ENCODE peak calls at places on chromosomes 13 and 19, in five cellular contexts. One of them, this sample, is unnamed.

GRCh38 chr19:1224847-1225246 is 13.0 kb downstream of the CBARP start:
- DNase-seq in EL: no peak
- DNase-seq in right lobe of liver: no peak
- DNase-seq in CD4-positive, alpha-beta T cell: no peak
- DNase-seq in AG09319: no peak
- DNase-seq in this sample: no peak

GRCh38 chr13:90485441-90485840 is 862.0 kb upstream of the MIR17HG start:
- DNase-seq in EL: peak
- DNase-seq in right lobe of liver: no peak
- DNase-seq in CD4-positive, alpha-beta T cell: no peak
- DNase-seq in AG09319: peak
- DNase-seq in this sample: peak

GRCh38 chr13:28185256-28185655 is 46.9 kb downstream of the PAN3 start:
- DNase-seq in EL: no peak
- DNase-seq in right lobe of liver: no peak
- DNase-seq in CD4-positive, alpha-beta T cell: no peak
- DNase-seq in AG09319: no peak
- DNase-seq in this sample: no peak

GRCh38 chr13:29496241-29496712 is 99.2 kb downstream of the SLC7A1 start:
- DNase-seq in EL: no peak
- DNase-seq in right lobe of liver: no peak
- DNase-seq in CD4-positive, alpha-beta T cell: no peak
- DNase-seq in AG09319: no peak
- DNase-seq in this sample: no peak

GRCh38 chr13:105817011-105817410 is 718.5 kb downstream of the EFNB2 start:
- DNase-seq in EL: no peak
- DNase-seq in right lobe of liver: no peak
- DNase-seq in CD4-positive, alpha-beta T cell: no peak
- DNase-seq in AG09319: no peak
- DNase-seq in this sample: no peak

GRCh38 chr19:31350033-31350692 is 927 bp upstream of the TSHZ3 start:
- DNase-seq in EL: peak
- DNase-seq in right lobe of liver: no peak
- DNase-seq in CD4-positive, alpha-beta T cell: no peak
- DNase-seq in AG09319: no peak
- DNase-seq in this sample: no peak

GRCh38 chr13:93680329-93680728 is 453.7 kb downstream of the GPC6 start:
- DNase-seq in EL: no peak
- DNase-seq in right lobe of liver: no peak
- DNase-seq in CD4-positive, alpha-beta T cell: no peak
- DNase-seq in AG09319: no peak
- DNase-seq in this sample: no peak

GRCh38 chr19:3880471-3881271 is at the start of gene ATCAY:
- DNase-seq in EL: no peak
- DNase-seq in right lobe of liver: no peak
- DNase-seq in CD4-positive, alpha-beta T cell: no peak
- DNase-seq in AG09319: no peak
- DNase-seq in this sample: no peak

GRCh38 chr19:14944456-14944855 is 3.2 kb downstream of the OR7C2 start:
- DNase-seq in EL: no peak
- DNase-seq in right lobe of liver: no peak
- DNase-seq in CD4-positive, alpha-beta T cell: no peak
- DNase-seq in AG09319: no peak
- DNase-seq in this sample: no peak

GRCh38 chr13:32538234-32538620 is 368 bp downstream of the N4BP2L2 start:
- DNase-seq in EL: peak
- DNase-seq in right lobe of liver: peak
- DNase-seq in CD4-positive, alpha-beta T cell: no peak
- DNase-seq in AG09319: peak
- DNase-seq in this sample: peak

GRCh38 chr19:39470724-39471339 is 9.8 kb upstream of the TIMM50 start:
- DNase-seq in EL: no peak
- DNase-seq in right lobe of liver: no peak
- DNase-seq in CD4-positive, alpha-beta T cell: no peak
- DNase-seq in AG09319: no peak
- DNase-seq in this sample: no peak

GRCh38 chr13:34967851-34968562 is 25.9 kb downstream of the NBEA start:
- DNase-seq in EL: no peak
- DNase-seq in right lobe of liver: no peak
- DNase-seq in CD4-positive, alpha-beta T cell: no peak
- DNase-seq in AG09319: no peak
- DNase-seq in this sample: peak

GRCh38 chr13:102901615-102902305 is 55.9 kb downstream of the ERCC5 start:
- DNase-seq in EL: peak
- DNase-seq in right lobe of liver: no peak
- DNase-seq in CD4-positive, alpha-beta T cell: no peak
- DNase-seq in AG09319: no peak
- DNase-seq in this sample: no peak

GRCh38 chr13:73092831-73093230 is 34.0 kb downstream of the KLF5 start:
- DNase-seq in EL: no peak
- DNase-seq in right lobe of liver: no peak
- DNase-seq in CD4-positive, alpha-beta T cell: no peak
- DNase-seq in AG09319: no peak
- DNase-seq in this sample: no peak

GRCh38 chr13:47904239-47904638 is 96.8 kb downstream of the SUCLA2 start:
- DNase-seq in EL: no peak
- DNase-seq in right lobe of liver: no peak
- DNase-seq in CD4-positive, alpha-beta T cell: no peak
- DNase-seq in AG09319: no peak
- DNase-seq in this sample: no peak

GRCh38 chr13:97567510-97568243 is 133.7 kb downstream of the RAP2A start:
- DNase-seq in EL: peak
- DNase-seq in right lobe of liver: no peak
- DNase-seq in CD4-positive, alpha-beta T cell: no peak
- DNase-seq in AG09319: no peak
- DNase-seq in this sample: peak

GRCh38 chr19:896434-896833 is 3.1 kb downstream of the RNU6-9 start:
- DNase-seq in EL: no peak
- DNase-seq in right lobe of liver: no peak
- DNase-seq in CD4-positive, alpha-beta T cell: no peak
- DNase-seq in AG09319: no peak
- DNase-seq in this sample: no peak

GRCh38 chr13:51524846-51525566 is 59.3 kb upstream of the WDFY2 start:
- DNase-seq in EL: peak
- DNase-seq in right lobe of liver: no peak
- DNase-seq in CD4-positive, alpha-beta T cell: no peak
- DNase-seq in AG09319: no peak
- DNase-seq in this sample: no peak

GRCh38 chr19:3830841-3831589 is 37.8 kb downstream of the ZFR2 start:
- DNase-seq in EL: no peak
- DNase-seq in right lobe of liver: no peak
- DNase-seq in CD4-positive, alpha-beta T cell: no peak
- DNase-seq in AG09319: no peak
- DNase-seq in this sample: no peak

GRCh38 chr13:25977216-25977615 is 74.6 kb downstream of the SHISA2 start:
- DNase-seq in EL: no peak
- DNase-seq in right lobe of liver: no peak
- DNase-seq in CD4-positive, alpha-beta T cell: no peak
- DNase-seq in AG09319: no peak
- DNase-seq in this sample: peak

GRCh38 chr13:23175920-23176319 is 4.9 kb upstream of the SGCG start:
- DNase-seq in EL: no peak
- DNase-seq in right lobe of liver: no peak
- DNase-seq in CD4-positive, alpha-beta T cell: no peak
- DNase-seq in AG09319: no peak
- DNase-seq in this sample: no peak

GRCh38 chr19:4310247-4311121 is 6.1 kb downstream of the FSD1 start:
- DNase-seq in EL: peak
- DNase-seq in right lobe of liver: no peak
- DNase-seq in CD4-positive, alpha-beta T cell: no peak
- DNase-seq in AG09319: no peak
- DNase-seq in this sample: no peak

GRCh38 chr13:52084971-52085370 is 43.9 kb downstream of the NEK5 start:
- DNase-seq in EL: no peak
- DNase-seq in right lobe of liver: no peak
- DNase-seq in CD4-positive, alpha-beta T cell: no peak
- DNase-seq in AG09319: no peak
- DNase-seq in this sample: no peak

GRCh38 chr13:98474292-98474691 is 102.6 kb downstream of the STK24 start:
- DNase-seq in EL: no peak
- DNase-seq in right lobe of liver: no peak
- DNase-seq in CD4-positive, alpha-beta T cell: no peak
- DNase-seq in AG09319: no peak
- DNase-seq in this sample: no peak

GRCh38 chr19:45569619-45570421 is 14.8 kb downstream of the OPA3 start:
- DNase-seq in EL: peak
- DNase-seq in right lobe of liver: peak
- DNase-seq in CD4-positive, alpha-beta T cell: peak
- DNase-seq in AG09319: no peak
- DNase-seq in this sample: no peak

GRCh38 chr19:1046117-1046626 is 6.3 kb downstream of the ABCA7 start:
- DNase-seq in EL: no peak
- DNase-seq in right lobe of liver: no peak
- DNase-seq in CD4-positive, alpha-beta T cell: no peak
- DNase-seq in AG09319: no peak
- DNase-seq in this sample: no peak

GRCh38 chr13:113616991-113617749 is 32.6 kb downstream of the TFDP1 start:
- DNase-seq in EL: no peak
- DNase-seq in right lobe of liver: no peak
- DNase-seq in CD4-positive, alpha-beta T cell: no peak
- DNase-seq in AG09319: no peak
- DNase-seq in this sample: peak